ENCODE peak calls at places on chromosome 7, in four cellular contexts. Q is GM12878, N is K562, I is H1. R is an unnamed sample.

GRCh38 chr7:120709931-120710330 is 148.0 kb downstream of the TSPAN12 start:
- DNase-seq in Q (no peak), N (no peak), I (no peak), R (no peak)

GRCh38 chr7:79334841-79335240 is 118.6 kb downstream of the MAGI2 start:
- DNase-seq in Q (no peak), N (no peak), I (no peak), R (no peak)

GRCh38 chr7:101880536-101881443 is 63.4 kb downstream of the CUX1 start:
- DNase-seq in Q (no peak), N (no peak), I (no peak), R (no peak)

GRCh38 chr7:32427769-32428291 is 62.4 kb downstream of the LSM5 start:
- DNase-seq in Q (no peak), N (peak), I (peak), R (peak)

GRCh38 chr7:158876984-158877383 is 20.6 kb downstream of the DYNC2I1 start:
- DNase-seq in Q (no peak), N (no peak), I (no peak), R (no peak)

GRCh38 chr7:67484244-67484751 is 487.7 kb downstream of the TYW1 start:
- DNase-seq in Q (no peak), N (peak), I (peak), R (peak)

GRCh38 chr7:31340603-31341002 is at the start of gene NEUROD6:
- DNase-seq in Q (no peak), N (no peak), I (no peak), R (no peak)

GRCh38 chr7:134444198-134444960 is 14.5 kb downstream of the AKR1B1 start:
- DNase-seq in Q (no peak), N (no peak), I (no peak), R (no peak)

GRCh38 chr7:22561356-22561755 is 61.4 kb upstream of the STEAP1B start:
- DNase-seq in Q (no peak), N (no peak), I (peak), R (peak)

GRCh38 chr7:45700556-45700955 is 126.4 kb downstream of the ADCY1 start:
- DNase-seq in Q (no peak), N (no peak), I (no peak), R (no peak)

GRCh38 chr7:34337163-34337562 is 320.9 kb upstream of the NPSR1 start:
- DNase-seq in Q (no peak), N (no peak), I (no peak), R (no peak)

GRCh38 chr7:64651203-64651602 is 14.7 kb upstream of the ZNF107 start:
- DNase-seq in Q (no peak), N (no peak), I (no peak), R (no peak)

GRCh38 chr7:141945356-141945755 is 1.4 kb downstream of the CLEC5A start:
- DNase-seq in Q (no peak), N (no peak), I (no peak), R (no peak)

GRCh38 chr7:92402920-92403759 is 44.1 kb upstream of the GATAD1 start:
- DNase-seq in Q (no peak), N (no peak), I (no peak), R (no peak)

GRCh38 chr7:148747274-148747673 is 48.6 kb downstream of the CUL1 start:
- DNase-seq in Q (no peak), N (peak), I (peak), R (peak)

GRCh38 chr7:101884671-101885596 is 67.5 kb downstream of the CUX1 start:
- DNase-seq in Q (peak), N (no peak), I (no peak), R (no peak)

DNA sequence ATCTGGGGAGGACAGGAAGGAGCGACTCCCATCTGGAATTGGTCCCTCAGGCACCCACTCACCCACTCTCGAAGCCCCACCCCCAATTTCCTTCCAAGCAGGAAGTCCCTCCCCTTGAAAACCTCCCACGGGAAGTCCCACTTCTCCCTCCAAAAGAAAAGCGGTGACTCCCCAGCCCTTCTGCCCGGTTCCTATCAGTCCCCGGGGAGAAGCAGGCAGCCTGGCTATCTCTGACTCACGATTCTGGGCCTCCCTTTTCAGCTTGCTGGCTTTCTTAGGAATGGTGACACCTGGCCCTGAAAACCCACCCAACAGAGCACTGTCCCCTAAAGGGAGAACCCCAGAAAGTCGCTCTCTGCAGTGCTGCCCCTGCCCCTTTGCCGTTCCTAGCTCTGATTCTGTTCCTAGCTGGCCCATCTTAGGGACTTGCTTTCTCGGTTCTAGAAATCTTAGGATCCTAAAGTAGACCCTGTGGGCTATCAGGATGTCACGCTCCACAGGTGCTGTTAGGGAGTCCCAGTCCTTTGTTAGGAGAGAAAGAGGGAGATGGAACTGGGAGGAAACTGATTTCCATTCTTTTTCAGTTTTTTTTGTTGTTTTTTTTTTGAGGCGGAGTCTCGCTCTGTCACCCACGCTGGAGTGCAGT is 6.0 kb downstream of the TSC22D4 start:
- DNase-seq in Q (no peak), N (peak), I (no peak), R (no peak)
- TF ChIP-seq BRCA1 in Q (no peak), N (no peak), I (no peak), R (no peak)

DNA sequence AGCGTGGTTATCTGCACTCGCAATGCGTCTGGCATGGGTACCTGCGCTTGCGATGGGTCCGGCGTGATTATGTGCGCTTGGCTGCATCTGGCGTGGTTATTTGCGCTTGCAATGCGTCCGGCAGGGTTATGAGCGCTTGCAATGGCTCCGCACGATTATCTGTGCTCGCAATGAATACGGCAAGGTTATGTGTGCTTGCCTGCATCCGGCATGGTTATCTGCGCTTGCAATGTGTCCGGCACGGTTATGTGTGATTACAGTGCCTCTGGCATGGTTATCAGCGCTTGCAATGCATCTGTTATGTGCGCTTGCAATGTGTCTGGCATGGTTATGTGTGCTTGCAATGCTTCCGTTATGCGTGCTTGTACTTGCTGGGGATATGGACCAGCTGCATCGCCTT is 37.6 kb downstream of the RBAK start:
- DNase-seq in Q (no peak), N (no peak), I (no peak), R (no peak)
- TF ChIP-seq SIN3A in Q (no peak), N (no peak), I (no peak), R (no peak)

DNA sequence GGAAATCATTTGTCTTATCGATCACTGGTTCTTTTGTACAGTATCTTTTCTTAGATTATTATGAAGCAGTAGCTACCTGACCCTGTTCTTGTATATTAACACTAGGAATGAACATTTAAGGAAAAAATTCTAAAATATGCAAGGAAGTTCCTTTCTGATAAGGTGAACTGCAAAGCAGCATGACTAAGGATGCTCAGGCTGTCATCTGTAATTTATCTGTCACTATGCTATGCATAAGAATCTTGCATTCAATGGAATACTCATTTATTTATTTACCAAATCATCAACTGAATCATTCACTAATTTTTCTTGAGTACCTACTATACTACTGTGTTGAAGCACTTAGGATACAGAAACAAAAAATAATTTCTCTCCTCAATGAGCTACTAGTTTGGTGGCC is 5.8 kb downstream of the GSDME start:
- DNase-seq in Q (no peak), N (no peak), I (no peak), R (no peak)
- TF ChIP-seq BRCA1 in Q (no peak), N (no peak), I (no peak), R (no peak)

GRCh38 chr7:23759556-23760391 is 49.8 kb downstream of the STK31 start:
- DNase-seq in Q (no peak), N (no peak), I (no peak), R (no peak)
- TF ChIP-seq SIN3A in Q (no peak), N (no peak), I (no peak), R (no peak)

GRCh38 chr7:50502947-50503346 is 52.8 kb upstream of the FIGNL1 start:
- DNase-seq in Q (no peak), N (no peak), I (no peak), R (no peak)

GRCh38 chr7:50507898-50508470 is 57.2 kb downstream of the DDC start:
- DNase-seq in Q (no peak), N (no peak), I (no peak), R (no peak)

GRCh38 chr7:50502001-50502684 is 52.0 kb upstream of the FIGNL1 start:
- DNase-seq in Q (no peak), N (no peak), I (no peak), R (no peak)

GRCh38 chr7:50505553-50505952 is 55.4 kb upstream of the FIGNL1 start:
- DNase-seq in Q (no peak), N (no peak), I (no peak), R (no peak)

DNA sequence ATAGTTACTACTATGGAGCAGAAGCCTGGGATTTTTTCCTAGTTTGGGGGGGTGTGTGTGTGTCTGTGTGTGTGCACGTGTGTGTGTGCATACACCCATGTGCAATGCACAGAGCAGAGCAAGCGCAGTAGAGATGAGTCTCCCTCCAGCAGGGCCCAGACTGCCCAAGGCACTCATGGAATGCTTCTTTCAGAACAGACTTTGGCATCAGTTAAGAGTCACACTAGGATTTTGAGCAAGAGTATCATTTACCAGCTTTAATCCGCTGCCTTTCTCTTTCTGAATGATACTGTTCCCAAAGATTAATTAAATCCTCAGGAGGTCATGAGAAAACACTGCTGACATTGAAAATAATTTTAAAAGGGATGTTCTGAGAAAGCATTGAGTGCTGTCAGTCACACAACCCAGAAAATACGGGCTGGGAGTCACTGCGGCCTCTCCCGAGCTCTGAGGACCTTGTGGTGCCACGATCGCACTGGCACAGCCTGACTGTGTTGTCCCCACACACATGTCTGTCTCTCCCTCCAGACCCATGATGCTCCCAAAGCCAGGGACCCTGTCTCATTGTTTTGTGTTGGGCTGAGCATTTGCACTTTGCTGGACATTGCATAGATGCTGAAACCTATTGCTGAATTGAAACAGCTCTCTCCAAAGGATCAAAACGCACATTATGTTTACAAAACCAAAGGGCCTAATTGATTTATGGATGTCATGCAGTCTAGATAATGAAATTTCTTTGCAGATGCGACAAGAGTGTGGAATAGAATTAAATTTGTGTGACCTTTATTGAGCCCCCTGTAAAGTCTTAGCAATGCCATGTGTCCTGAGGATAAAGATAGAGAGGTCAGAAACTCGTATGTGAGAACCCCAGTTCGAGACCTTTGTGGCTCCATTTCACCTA is 54.7 kb upstream of the FIGNL1 start:
- DNase-seq in Q (no peak), N (no peak), I (no peak), R (no peak)
- TF ChIP-seq BRCA1 in Q (no peak), N (no peak), I (no peak), R (no peak)

DNA sequence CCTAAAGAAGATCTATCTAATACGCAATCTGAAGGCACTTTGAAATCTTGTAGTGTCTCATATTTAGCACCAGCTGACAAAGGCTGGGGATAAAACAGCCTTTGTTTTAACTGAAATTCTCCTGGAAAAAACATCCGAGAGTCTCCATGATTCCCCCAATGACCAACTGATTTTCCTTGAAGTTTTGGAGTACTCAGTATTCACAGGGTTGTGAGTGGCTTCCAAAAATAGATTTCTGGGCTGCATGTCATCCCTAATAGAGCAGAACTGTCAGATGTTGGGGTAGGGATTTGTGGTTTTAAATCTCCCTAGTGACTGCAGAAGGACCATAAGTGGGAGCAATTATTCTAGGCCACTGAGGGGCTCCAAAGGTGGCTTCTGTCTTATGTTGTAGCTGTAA is 206.4 kb downstream of the TAX1BP1 start:
- DNase-seq in Q (no peak), N (no peak), I (no peak), R (no peak)
- TF ChIP-seq SIN3A in Q (no peak), N (no peak), I (no peak), R (no peak)

GRCh38 chr7:2525161-2525930 is 5.8 kb downstream of the LFNG start:
- DNase-seq in Q (no peak), N (peak), I (no peak), R (no peak)
- TF ChIP-seq BRCA1 in Q (no peak), N (no peak), I (no peak), R (no peak)